ENCODE peak calls at places on chromosomes 6 and 20, in seven cellular contexts. One of them, this sample, is unnamed.

GRCh38 chr6:72348926-72349325 is 272.9 kb upstream of the KCNQ5 start:
- DNase-seq in heart left ventricle: no peak
- DNase-seq in upper lobe of left lung: no peak
- DNase-seq in neural progenitor cell: no peak
- DNase-seq in left ventricle myocardium inferior: no peak
- DNase-seq in SK-N-SH: no peak
- DNase-seq in sigmoid colon: no peak
- DNase-seq in this sample: no peak

GRCh38 chr20:9200196-9200595 is 131.3 kb downstream of the PLCB4 start:
- DNase-seq in heart left ventricle: no peak
- DNase-seq in upper lobe of left lung: no peak
- DNase-seq in neural progenitor cell: no peak
- DNase-seq in left ventricle myocardium inferior: no peak
- DNase-seq in SK-N-SH: no peak
- DNase-seq in sigmoid colon: no peak
- DNase-seq in this sample: no peak

GRCh38 chr6:26155066-26155925 is 68.1 kb downstream of the HFE start:
- DNase-seq in heart left ventricle: peak; percentile 51
- DNase-seq in upper lobe of left lung: peak; percentile 40
- DNase-seq in neural progenitor cell: peak; percentile 34
- DNase-seq in left ventricle myocardium inferior: peak; percentile 49
- DNase-seq in SK-N-SH: peak; percentile 51
- DNase-seq in sigmoid colon: peak; percentile 74
- DNase-seq in this sample: no peak

GRCh38 chr20:51505566-51505965 is 37.0 kb downstream of the NFATC2 start:
- DNase-seq in heart left ventricle: no peak
- DNase-seq in upper lobe of left lung: no peak
- DNase-seq in neural progenitor cell: no peak
- DNase-seq in left ventricle myocardium inferior: no peak
- DNase-seq in SK-N-SH: no peak
- DNase-seq in sigmoid colon: no peak
- DNase-seq in this sample: no peak

GRCh38 chr6:1381397-1382330 is 7.7 kb upstream of the FOXF2 start:
- DNase-seq in heart left ventricle: no peak
- DNase-seq in upper lobe of left lung: peak; percentile 44
- DNase-seq in neural progenitor cell: peak; percentile 86
- DNase-seq in left ventricle myocardium inferior: no peak
- DNase-seq in SK-N-SH: peak; percentile 86
- DNase-seq in sigmoid colon: no peak
- DNase-seq in this sample: peak; percentile 20

GRCh38 chr6:391559-392440 is at the start of gene IRF4:
- DNase-seq in heart left ventricle: no peak
- DNase-seq in upper lobe of left lung: no peak
- DNase-seq in neural progenitor cell: peak; percentile 73
- DNase-seq in left ventricle myocardium inferior: no peak
- DNase-seq in SK-N-SH: no peak
- DNase-seq in sigmoid colon: no peak
- DNase-seq in this sample: peak; percentile 26

GRCh38 chr6:170026272-170027110 is 264.4 kb downstream of the DLL1 start:
- DNase-seq in heart left ventricle: no peak
- DNase-seq in upper lobe of left lung: peak; percentile 66
- DNase-seq in neural progenitor cell: no peak
- DNase-seq in left ventricle myocardium inferior: no peak
- DNase-seq in SK-N-SH: no peak
- DNase-seq in sigmoid colon: peak; percentile 65
- DNase-seq in this sample: peak; percentile 25

GRCh38 chr20:51889466-51889865 is 87.1 kb upstream of the SALL4 start:
- DNase-seq in heart left ventricle: no peak
- DNase-seq in upper lobe of left lung: no peak
- DNase-seq in neural progenitor cell: peak; percentile 48
- DNase-seq in left ventricle myocardium inferior: no peak
- DNase-seq in SK-N-SH: no peak
- DNase-seq in sigmoid colon: no peak
- DNase-seq in this sample: no peak

GRCh38 chr6:15409301-15410125 is 163.6 kb downstream of the JARID2 start:
- DNase-seq in heart left ventricle: no peak
- DNase-seq in upper lobe of left lung: no peak
- DNase-seq in neural progenitor cell: no peak
- DNase-seq in left ventricle myocardium inferior: no peak
- DNase-seq in SK-N-SH: no peak
- DNase-seq in sigmoid colon: no peak
- DNase-seq in this sample: no peak

GRCh38 chr6:15410752-15411151 is 164.9 kb downstream of the JARID2 start:
- DNase-seq in heart left ventricle: no peak
- DNase-seq in upper lobe of left lung: no peak
- DNase-seq in neural progenitor cell: no peak
- DNase-seq in left ventricle myocardium inferior: no peak
- DNase-seq in SK-N-SH: no peak
- DNase-seq in sigmoid colon: no peak
- DNase-seq in this sample: no peak

GRCh38 chr6:15411766-15412165 is 165.9 kb downstream of the JARID2 start:
- DNase-seq in heart left ventricle: no peak
- DNase-seq in upper lobe of left lung: no peak
- DNase-seq in neural progenitor cell: peak; percentile 47
- DNase-seq in left ventricle myocardium inferior: no peak
- DNase-seq in SK-N-SH: no peak
- DNase-seq in sigmoid colon: no peak
- DNase-seq in this sample: no peak

GRCh38 chr6:15408758-15409157 is 162.9 kb downstream of the JARID2 start:
- DNase-seq in heart left ventricle: no peak
- DNase-seq in upper lobe of left lung: no peak
- DNase-seq in neural progenitor cell: no peak
- DNase-seq in left ventricle myocardium inferior: no peak
- DNase-seq in SK-N-SH: no peak
- DNase-seq in sigmoid colon: no peak
- DNase-seq in this sample: no peak

DNA sequence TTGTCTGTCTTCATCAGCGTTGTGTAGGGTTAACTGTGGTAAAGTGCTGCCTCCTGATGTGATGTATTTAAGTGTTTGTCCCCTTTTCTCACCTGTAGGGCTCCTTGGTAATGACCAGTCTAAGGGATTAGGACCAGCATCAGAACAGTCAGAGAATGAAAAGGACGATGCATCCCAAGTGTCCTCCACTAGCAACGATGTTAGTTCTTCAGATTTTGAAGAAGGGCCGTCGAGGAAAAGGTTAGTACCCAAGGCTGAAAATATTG is 164.2 kb downstream of the JARID2 start:
- DNase-seq in heart left ventricle: no peak
- DNase-seq in upper lobe of left lung: no peak
- DNase-seq in neural progenitor cell: no peak
- DNase-seq in left ventricle myocardium inferior: no peak
- DNase-seq in SK-N-SH: no peak
- DNase-seq in sigmoid colon: no peak
- DNase-seq in this sample: no peak
- H3K27me3 ChIP-seq in heart left ventricle: no peaks in the 10 kb centered on the region
- H3K27me3 ChIP-seq in upper lobe of left lung: no peaks in the 10 kb centered on the region
- H3K27me3 ChIP-seq in neural progenitor cell: no peaks in the 10 kb centered on the region
- H3K27me3 ChIP-seq in left ventricle myocardium inferior: no peaks in the 10 kb centered on the region
- H3K27me3 ChIP-seq in SK-N-SH: no peaks in the 10 kb centered on the region
- H3K27me3 ChIP-seq in sigmoid colon: no peaks in the 10 kb centered on the region
- H3K27me3 ChIP-seq in this sample: no peaks in the 10 kb centered on the region

GRCh38 chr6:7848229-7848628 is 62.4 kb downstream of the TXNDC5 start:
- DNase-seq in heart left ventricle: no peak
- DNase-seq in upper lobe of left lung: no peak
- DNase-seq in neural progenitor cell: no peak
- DNase-seq in left ventricle myocardium inferior: no peak
- DNase-seq in SK-N-SH: no peak
- DNase-seq in sigmoid colon: no peak
- DNase-seq in this sample: no peak
- H3K4me3 ChIP-seq in heart left ventricle: no peak overlapping the region
- H3K4me3 ChIP-seq in upper lobe of left lung: no peak overlapping the region
- H3K4me3 ChIP-seq in neural progenitor cell: no peak overlapping the region
- H3K4me3 ChIP-seq in left ventricle myocardium inferior: no peak overlapping the region
- H3K4me3 ChIP-seq in SK-N-SH: no peak overlapping the region
- H3K4me3 ChIP-seq in sigmoid colon: no peak overlapping the region
- H3K4me3 ChIP-seq in this sample: no peak overlapping the region

GRCh38 chr20:10304474-10305046 is 85.9 kb downstream of the SNAP25 start:
- DNase-seq in heart left ventricle: no peak
- DNase-seq in upper lobe of left lung: no peak
- DNase-seq in neural progenitor cell: no peak
- DNase-seq in left ventricle myocardium inferior: no peak
- DNase-seq in SK-N-SH: no peak
- DNase-seq in sigmoid colon: no peak
- DNase-seq in this sample: no peak

GRCh38 chr20:10308652-10309051 is 90.0 kb downstream of the SNAP25 start:
- DNase-seq in heart left ventricle: no peak
- DNase-seq in upper lobe of left lung: no peak
- DNase-seq in neural progenitor cell: no peak
- DNase-seq in left ventricle myocardium inferior: no peak
- DNase-seq in SK-N-SH: no peak
- DNase-seq in sigmoid colon: no peak
- DNase-seq in this sample: no peak

GRCh38 chr20:10306440-10307358 is 88.1 kb downstream of the SNAP25 start:
- DNase-seq in heart left ventricle: no peak
- DNase-seq in upper lobe of left lung: no peak
- DNase-seq in neural progenitor cell: no peak
- DNase-seq in left ventricle myocardium inferior: no peak
- DNase-seq in SK-N-SH: no peak
- DNase-seq in sigmoid colon: no peak
- DNase-seq in this sample: no peak

GRCh38 chr20:10309326-10309725 is 90.7 kb downstream of the SNAP25 start:
- DNase-seq in heart left ventricle: no peak
- DNase-seq in upper lobe of left lung: no peak
- DNase-seq in neural progenitor cell: no peak
- DNase-seq in left ventricle myocardium inferior: no peak
- DNase-seq in SK-N-SH: peak; percentile 69
- DNase-seq in sigmoid colon: no peak
- DNase-seq in this sample: no peak

GRCh38 chr20:10307359-10307735 is 88.7 kb downstream of the SNAP25 start:
- DNase-seq in heart left ventricle: no peak
- DNase-seq in upper lobe of left lung: no peak
- DNase-seq in neural progenitor cell: no peak
- DNase-seq in left ventricle myocardium inferior: no peak
- DNase-seq in SK-N-SH: no peak
- DNase-seq in sigmoid colon: no peak
- DNase-seq in this sample: no peak
- H3K27ac ChIP-seq in heart left ventricle: no peak overlapping the region
- H3K27ac ChIP-seq in upper lobe of left lung: no peak overlapping the region
- H3K27ac ChIP-seq in neural progenitor cell: no peak overlapping the region
- H3K27ac ChIP-seq in left ventricle myocardium inferior: no peak overlapping the region
- H3K27ac ChIP-seq in SK-N-SH: peak overlapping the region; percentile 95
- H3K27ac ChIP-seq in sigmoid colon: no peak overlapping the region
- H3K27ac ChIP-seq in this sample: no peak overlapping the region

GRCh38 chr6:91613481-91613880 is 1026.6 kb upstream of the MAP3K7 start:
- DNase-seq in heart left ventricle: no peak
- DNase-seq in upper lobe of left lung: no peak
- DNase-seq in neural progenitor cell: no peak
- DNase-seq in left ventricle myocardium inferior: no peak
- DNase-seq in SK-N-SH: no peak
- DNase-seq in sigmoid colon: no peak
- DNase-seq in this sample: no peak
- H3K27me3 ChIP-seq in heart left ventricle: no peaks in the 10 kb centered on the region
- H3K27me3 ChIP-seq in upper lobe of left lung: no peaks in the 10 kb centered on the region
- H3K27me3 ChIP-seq in neural progenitor cell: no peaks in the 10 kb centered on the region
- H3K27me3 ChIP-seq in left ventricle myocardium inferior: no peaks in the 10 kb centered on the region
- H3K27me3 ChIP-seq in SK-N-SH: no peaks in the 10 kb centered on the region
- H3K27me3 ChIP-seq in sigmoid colon: no peaks in the 10 kb centered on the region
- H3K27me3 ChIP-seq in this sample: no peaks in the 10 kb centered on the region

GRCh38 chr6:45855642-45856408 is 159.8 kb downstream of the CLIC5 start:
- DNase-seq in heart left ventricle: no peak
- DNase-seq in upper lobe of left lung: no peak
- DNase-seq in neural progenitor cell: no peak
- DNase-seq in left ventricle myocardium inferior: no peak
- DNase-seq in SK-N-SH: no peak
- DNase-seq in sigmoid colon: no peak
- DNase-seq in this sample: no peak

GRCh38 chr6:45854343-45854742 is 161.3 kb downstream of the CLIC5 start:
- DNase-seq in heart left ventricle: no peak
- DNase-seq in upper lobe of left lung: no peak
- DNase-seq in neural progenitor cell: no peak
- DNase-seq in left ventricle myocardium inferior: no peak
- DNase-seq in SK-N-SH: no peak
- DNase-seq in sigmoid colon: no peak
- DNase-seq in this sample: no peak

GRCh38 chr6:45845546-45845945 is 170.1 kb downstream of the CLIC5 start:
- DNase-seq in heart left ventricle: no peak
- DNase-seq in upper lobe of left lung: no peak
- DNase-seq in neural progenitor cell: no peak
- DNase-seq in left ventricle myocardium inferior: no peak
- DNase-seq in SK-N-SH: no peak
- DNase-seq in sigmoid colon: no peak
- DNase-seq in this sample: no peak

GRCh38 chr6:45851001-45851400 is 164.7 kb downstream of the CLIC5 start:
- DNase-seq in heart left ventricle: no peak
- DNase-seq in upper lobe of left lung: no peak
- DNase-seq in neural progenitor cell: no peak
- DNase-seq in left ventricle myocardium inferior: no peak
- DNase-seq in SK-N-SH: no peak
- DNase-seq in sigmoid colon: no peak
- DNase-seq in this sample: no peak
- H3K4me3 ChIP-seq in heart left ventricle: no peak overlapping the region
- H3K4me3 ChIP-seq in upper lobe of left lung: no peak overlapping the region
- H3K4me3 ChIP-seq in neural progenitor cell: no peak overlapping the region
- H3K4me3 ChIP-seq in left ventricle myocardium inferior: no peak overlapping the region
- H3K4me3 ChIP-seq in SK-N-SH: no peak overlapping the region
- H3K4me3 ChIP-seq in sigmoid colon: no peak overlapping the region
- H3K4me3 ChIP-seq in this sample: no peak overlapping the region

GRCh38 chr6:4804095-4804494 is 27.9 kb downstream of the CDYL start:
- DNase-seq in heart left ventricle: no peak
- DNase-seq in upper lobe of left lung: peak; percentile 29
- DNase-seq in neural progenitor cell: no peak
- DNase-seq in left ventricle myocardium inferior: no peak
- DNase-seq in SK-N-SH: no peak
- DNase-seq in sigmoid colon: no peak
- DNase-seq in this sample: no peak

GRCh38 chr6:4808396-4808795 is 32.2 kb downstream of the CDYL start:
- DNase-seq in heart left ventricle: no peak
- DNase-seq in upper lobe of left lung: no peak
- DNase-seq in neural progenitor cell: no peak
- DNase-seq in left ventricle myocardium inferior: no peak
- DNase-seq in SK-N-SH: no peak
- DNase-seq in sigmoid colon: no peak
- DNase-seq in this sample: no peak

GRCh38 chr6:4803343-4803744 is 27.1 kb downstream of the CDYL start:
- DNase-seq in heart left ventricle: no peak
- DNase-seq in upper lobe of left lung: no peak
- DNase-seq in neural progenitor cell: no peak
- DNase-seq in left ventricle myocardium inferior: no peak
- DNase-seq in SK-N-SH: peak; percentile 41
- DNase-seq in sigmoid colon: no peak
- DNase-seq in this sample: no peak

GRCh38 chr6:4805553-4806307 is 29.5 kb downstream of the CDYL start:
- DNase-seq in heart left ventricle: peak; percentile 47
- DNase-seq in upper lobe of left lung: peak; percentile 58
- DNase-seq in neural progenitor cell: peak; percentile 79
- DNase-seq in left ventricle myocardium inferior: peak; percentile 31
- DNase-seq in SK-N-SH: peak; percentile 68
- DNase-seq in sigmoid colon: peak; percentile 68
- DNase-seq in this sample: peak; percentile 13

GRCh38 chr6:4806308-4807190 is 30.3 kb downstream of the CDYL start:
- DNase-seq in heart left ventricle: no peak
- DNase-seq in upper lobe of left lung: no peak
- DNase-seq in neural progenitor cell: no peak
- DNase-seq in left ventricle myocardium inferior: no peak
- DNase-seq in SK-N-SH: no peak
- DNase-seq in sigmoid colon: no peak
- DNase-seq in this sample: no peak
- H3K27ac ChIP-seq in heart left ventricle: no peak overlapping the region
- H3K27ac ChIP-seq in upper lobe of left lung: no peak overlapping the region
- H3K27ac ChIP-seq in neural progenitor cell: no peak overlapping the region
- H3K27ac ChIP-seq in left ventricle myocardium inferior: no peak overlapping the region
- H3K27ac ChIP-seq in SK-N-SH: no peak overlapping the region
- H3K27ac ChIP-seq in sigmoid colon: no peak overlapping the region
- H3K27ac ChIP-seq in this sample: no peak overlapping the region